ENCODE peak calls at places on chromosomes 13 and 19, in five cellular contexts. R is brain microvascular endothelial cell, N is pancreas, I is fibroblast of lung, Q is MM.1S. J is an unnamed sample.

GRCh38 chr13:84479656-84480055 is 597.4 kb upstream of the SLITRK1 start:
- DNase-seq in R (no peak), N (no peak), I (peak; percentile 64), Q (no peak), J (no peak)

GRCh38 chr13:58463841-58464240 is 832.3 kb downstream of the PCDH17 start:
- DNase-seq in R (no peak), N (no peak), I (no peak), Q (no peak), J (no peak)

GRCh38 chr13:18944501-18945068 is 237.0 kb downstream of the TUBA3C start:
- DNase-seq in R (no peak), N (no peak), I (no peak), Q (no peak), J (no peak)

GRCh38 chr13:100440756-100441421 is 147.7 kb downstream of the GGACT start:
- DNase-seq in R (no peak), N (no peak), I (peak; percentile 78), Q (no peak), J (no peak)

GRCh38 chr19:4393947-4394590 is 6.3 kb downstream of the SH3GL1 start:
- DNase-seq in R (no peak), N (no peak), I (peak; percentile 77), Q (no peak), J (no peak)

GRCh38 chr19:13764101-13764807 is at the start of gene MRI1:
- DNase-seq in R (no peak), N (peak; percentile 82), I (peak; percentile 66), Q (peak; percentile 66), J (peak; percentile 30)

GRCh38 chr13:39596176-39596575 is 6.8 kb downstream of the LHFPL6 start:
- DNase-seq in R (no peak), N (no peak), I (no peak), Q (no peak), J (no peak)

GRCh38 chr19:48676887-48677286 is 4.1 kb upstream of the NTN5 start:
- DNase-seq in R (no peak), N (no peak), I (no peak), Q (no peak), J (no peak)

GRCh38 chr19:29201849-29202248 is 11.1 kb downstream of the UQCRFS1 start:
- DNase-seq in R (no peak), N (no peak), I (no peak), Q (no peak), J (no peak)

GRCh38 chr13:113350065-113350937 is 13.6 kb downstream of the GRTP1 start:
- DNase-seq in R (no peak), N (no peak), I (no peak), Q (no peak), J (no peak)

GRCh38 chr13:36858285-36858684 is 39.3 kb downstream of the RFXAP start:
- DNase-seq in R (no peak), N (no peak), I (peak; percentile 45), Q (peak; percentile 18), J (no peak)

GRCh38 chr13:74570834-74571233 is 436.6 kb upstream of the KLF12 start:
- DNase-seq in R (peak; percentile 46), N (no peak), I (peak; percentile 32), Q (no peak), J (no peak)

GRCh38 chr19:4229179-4229931 is at the start of gene EBI3:
- DNase-seq in R (peak; percentile 70), N (no peak), I (peak; percentile 67), Q (no peak), J (peak; percentile 12)

GRCh38 chr13:27079421-27079958 is 92.1 kb downstream of the USP12 start:
- DNase-seq in R (peak; percentile 42), N (no peak), I (peak; percentile 94), Q (no peak), J (no peak)

GRCh38 chr19:45569619-45570421 is 14.8 kb downstream of the OPA3 start:
- DNase-seq in R (no peak), N (no peak), I (peak; percentile 19), Q (peak; percentile 51), J (no peak)

DNA sequence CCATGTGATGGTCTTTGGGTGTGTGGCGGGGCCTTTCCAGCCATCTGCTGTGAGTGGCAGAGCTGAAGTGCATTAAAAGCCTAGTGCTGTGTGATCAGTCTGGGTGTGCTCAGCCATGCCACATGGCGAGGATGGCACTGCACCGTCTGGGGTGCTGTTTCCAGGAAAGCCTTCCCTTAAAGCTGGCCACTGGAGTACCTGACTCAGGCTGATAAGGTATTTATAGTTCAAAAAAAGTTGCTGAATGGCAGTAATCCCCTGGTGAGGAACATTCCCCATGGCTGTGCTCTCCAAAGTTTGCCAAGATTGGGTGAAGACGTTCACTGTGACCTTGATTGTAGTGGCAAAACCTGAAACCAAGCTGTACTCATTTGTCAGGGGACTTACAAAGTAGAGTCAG is 6.0 kb downstream of the GPI start:
- DNase-seq in R (no peak), N (no peak), I (no peak), Q (no peak), J (no peak)
- H3K27ac ChIP-seq in R (no peak overlapping the region), N (no peak overlapping the region), I (no peak overlapping the region), Q (no peak overlapping the region), J (no peak overlapping the region)

GRCh38 chr19:55275851-55276719 is 3.8 kb downstream of the HSPBP1 start:
- DNase-seq in R (no peak), N (no peak), I (no peak), Q (peak; percentile 82), J (no peak)
- H3K27ac ChIP-seq in R (no peak overlapping the region), N (no peak overlapping the region), I (no peak overlapping the region), Q (peak overlapping the region; percentile 88), J (no peak overlapping the region)

GRCh38 chr19:1272423-1273262 is 2.7 kb upstream of the FAM174C start:
- DNase-seq in R (no peak), N (no peak), I (no peak), Q (no peak), J (no peak)
- H3K27ac ChIP-seq in R (no peak overlapping the region), N (no peak overlapping the region), I (peak overlapping the region; percentile 34), Q (no peak overlapping the region), J (peak overlapping the region; percentile 93)

GRCh38 chr13:97342136-97342535 is 91.8 kb upstream of the RAP2A start:
- DNase-seq in R (no peak), N (no peak), I (no peak), Q (no peak), J (no peak)
- H3K27ac ChIP-seq in R (no peak overlapping the region), N (no peak overlapping the region), I (no peak overlapping the region), Q (no peak overlapping the region), J (no peak overlapping the region)

DNA sequence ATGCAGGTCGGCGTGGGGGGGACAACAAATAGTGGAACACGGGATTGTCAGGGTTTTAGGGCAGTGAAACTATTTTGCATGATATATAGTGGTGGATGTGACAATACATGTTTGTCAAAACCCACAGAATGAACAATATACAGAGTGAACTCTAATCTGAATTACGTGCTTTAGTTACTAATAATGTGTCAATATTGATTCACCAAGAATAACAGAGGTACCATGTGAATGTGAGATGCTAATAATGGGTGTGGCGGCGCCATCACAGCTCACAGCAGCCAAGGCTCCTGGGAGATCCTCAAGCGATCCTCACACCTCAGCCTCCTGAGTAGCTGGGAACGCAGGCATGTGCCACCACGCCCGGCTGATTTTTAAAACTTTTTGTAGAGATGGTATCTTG is 12.9 kb downstream of the ELAVL1 start:
- DNase-seq in R (no peak), N (no peak), I (no peak), Q (no peak), J (no peak)
- H3K27ac ChIP-seq in R (no peak overlapping the region), N (no peak overlapping the region), I (no peak overlapping the region), Q (no peak overlapping the region), J (no peak overlapping the region)

DNA sequence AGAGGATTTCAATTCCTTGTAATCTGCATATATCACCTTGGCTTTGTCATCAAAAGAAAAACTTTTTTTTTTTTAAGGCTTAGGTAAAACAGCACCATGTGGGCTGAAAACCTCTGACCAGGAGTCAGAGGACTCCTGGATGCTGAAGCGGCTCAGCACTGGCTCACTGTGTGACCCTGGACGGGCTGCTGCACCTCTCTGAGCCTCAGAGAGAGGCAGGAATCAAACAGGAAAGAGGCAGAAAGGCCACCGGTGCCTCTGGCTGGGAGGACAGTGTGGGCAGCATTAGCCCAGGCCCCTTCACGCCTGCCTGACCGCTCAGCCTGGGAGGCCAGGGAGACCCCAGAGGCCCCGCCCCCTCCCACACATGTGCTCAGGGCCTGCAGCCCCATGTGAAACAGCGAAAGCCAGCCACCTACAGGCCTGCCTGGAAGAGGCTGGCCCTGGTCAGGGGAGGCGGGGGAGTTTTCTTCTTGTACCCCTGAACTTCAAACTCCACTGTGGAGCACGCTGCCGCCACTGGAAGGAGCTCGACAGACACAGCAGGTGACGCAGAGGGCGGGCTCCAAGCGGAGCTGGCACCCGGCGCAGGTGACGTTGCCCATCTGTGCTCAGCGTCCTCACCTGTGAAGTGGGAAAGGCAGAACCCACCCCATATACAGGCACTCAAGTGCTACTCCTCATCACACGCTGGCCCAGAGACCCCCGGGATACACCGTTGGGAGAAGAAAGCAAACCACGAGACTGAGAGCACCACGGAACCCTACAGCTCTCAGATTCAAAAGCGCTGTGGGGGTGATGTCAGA is 39.7 kb downstream of the MLLT1 start:
- DNase-seq in R (no peak), N (no peak), I (no peak), Q (no peak), J (no peak)
- H3K27ac ChIP-seq in R (no peak overlapping the region), N (no peak overlapping the region), I (no peak overlapping the region), Q (no peak overlapping the region), J (no peak overlapping the region)

GRCh38 chr19:15584541-15585115 is 30.4 kb upstream of the CYP4F8 start:
- DNase-seq in R (peak; percentile 40), N (peak; percentile 54), I (peak; percentile 32), Q (peak; percentile 63), J (peak; percentile 12)
- H3K27ac ChIP-seq in R (no peak overlapping the region), N (no peak overlapping the region), I (no peak overlapping the region), Q (no peak overlapping the region), J (no peak overlapping the region)

GRCh38 chr13:24225930-24226329 is 65.4 kb downstream of the SPATA13 start:
- DNase-seq in R (no peak), N (no peak), I (no peak), Q (no peak), J (no peak)

GRCh38 chr13:24223341-24224231 is 63.1 kb downstream of the SPATA13 start:
- DNase-seq in R (no peak), N (no peak), I (no peak), Q (no peak), J (no peak)

GRCh38 chr13:24224232-24224680 is 63.7 kb downstream of the SPATA13 start:
- DNase-seq in R (no peak), N (no peak), I (no peak), Q (no peak), J (no peak)

GRCh38 chr13:24226762-24227161 is 66.2 kb downstream of the SPATA13 start:
- DNase-seq in R (no peak), N (no peak), I (no peak), Q (no peak), J (no peak)

GRCh38 chr13:24225062-24225461 is 64.5 kb downstream of the SPATA13 start:
- DNase-seq in R (no peak), N (peak; percentile 34), I (no peak), Q (no peak), J (no peak)
- H3K27ac ChIP-seq in R (no peak overlapping the region), N (no peak overlapping the region), I (no peak overlapping the region), Q (no peak overlapping the region), J (peak overlapping the region; percentile 69)

DNA sequence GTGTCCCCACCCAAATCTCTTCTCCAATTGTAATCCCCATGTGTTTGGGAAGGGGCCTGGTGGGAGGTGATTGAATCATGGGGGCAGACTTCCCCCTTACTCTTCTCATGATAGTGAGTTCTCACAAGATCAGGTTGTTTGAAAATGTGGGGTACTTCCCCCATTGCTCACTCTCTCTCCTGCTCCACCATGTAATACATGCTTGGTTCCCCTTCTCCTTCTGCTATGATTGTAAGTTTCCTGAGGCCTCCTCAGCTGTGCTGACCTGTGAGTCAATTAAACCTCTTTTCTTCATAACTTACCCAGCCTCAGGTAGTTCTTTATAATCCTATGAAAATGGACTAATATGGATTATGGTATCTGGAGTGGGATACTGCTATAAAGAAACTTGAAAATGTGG is 24.1 kb downstream of the ING1 start:
- DNase-seq in R (no peak), N (no peak), I (no peak), Q (no peak), J (no peak)
- H3K27ac ChIP-seq in R (no peak overlapping the region), N (no peak overlapping the region), I (no peak overlapping the region), Q (no peak overlapping the region), J (no peak overlapping the region)

J was measured in substantia nigra.